ENCODE peak calls at places on chromosomes 11 and 22, in four cellular contexts. S is T follicular helper cell, E is hypothalamus, N is BE2C. Z is an unnamed sample.

GRCh38 chr22:17536269-17536668 is 27.0 kb upstream of the SLC25A18 start:
- DNase-seq in S (no peak), E (no peak), N (no peak), Z (peak)

GRCh38 chr11:46235777-46236688 is 41.4 kb upstream of the CREB3L1 start:
- DNase-seq in S (no peak), E (no peak), N (no peak), Z (no peak)

GRCh38 chr11:19404787-19405186 is 164.0 kb upstream of the E2F8 start:
- DNase-seq in S (no peak), E (no peak), N (no peak), Z (no peak)

GRCh38 chr11:34964610-34965331 is 48.4 kb downstream of the PDHX start:
- DNase-seq in S (no peak), E (no peak), N (no peak), Z (no peak)

GRCh38 chr11:113818426-113818825 is 38.8 kb downstream of the CLDN25 start:
- DNase-seq in S (no peak), E (no peak), N (no peak), Z (no peak)

GRCh38 chr22:34998921-34999320 is 67.0 kb upstream of the ISX start:
- DNase-seq in S (no peak), E (no peak), N (no peak), Z (no peak)

GRCh38 chr11:119594639-119595249 is 134.3 kb downstream of the NECTIN1 start:
- DNase-seq in S (no peak), E (no peak), N (no peak), Z (no peak)

GRCh38 chr22:29060931-29061330 is 700 bp downstream of the C22orf31 start:
- DNase-seq in S (no peak), E (no peak), N (no peak), Z (no peak)

GRCh38 chr11:57072640-57073039 is 83.9 kb downstream of the OR5AK2 start:
- DNase-seq in S (no peak), E (no peak), N (no peak), Z (no peak)

GRCh38 chr11:108008656-108009496 is at the start of gene CUL5:
- DNase-seq in S (peak), E (peak), N (peak), Z (peak)

GRCh38 chr11:44319552-44320288 is 9.8 kb upstream of the ALX4 start:
- DNase-seq in S (no peak), E (no peak), N (no peak), Z (no peak)

GRCh38 chr22:38935023-38935422 is 22.4 kb upstream of the APOBEC3A start:
- DNase-seq in S (no peak), E (no peak), N (peak), Z (no peak)

GRCh38 chr11:126339866-126340434 is 15.5 kb upstream of the ST3GAL4 start:
- DNase-seq in S (no peak), E (no peak), N (no peak), Z (no peak)

GRCh38 chr22:29621761-29622526 is 18.5 kb downstream of the NF2 start:
- DNase-seq in S (no peak), E (no peak), N (no peak), Z (no peak)

GRCh38 chr11:124758355-124759267 is 3.5 kb downstream of the ESAM start:
- DNase-seq in S (peak), E (no peak), N (peak), Z (peak)